ENCODE peak calls at places on chromosomes 2 and 18, in four cellular contexts. Q, S, B and H are unnamed samples.

GRCh38 chr2:221716434-221717303 is 144.6 kb upstream of the EPHA4 start:
- DNase-seq in S (no peak), Q (no peak), B (no peak), H (no peak)

GRCh38 chr2:189851174-189851826 is 67.0 kb downstream of the PMS1 start:
- DNase-seq in B (no peak), Q (no peak), S (no peak), H (no peak)

GRCh38 chr18:22980394-22980793 is 47.3 kb downstream of the RBBP8 start:
- DNase-seq in Q (no peak), S (no peak), B (no peak), H (no peak)

GRCh38 chr2:50086450-50086849 is 932.1 kb upstream of the FSHR start:
- DNase-seq in Q (no peak), B (no peak), S (no peak), H (no peak)

GRCh38 chr2:175293776-175294175 is 112.3 kb upstream of the ATP5MC3 start:
- DNase-seq in S (no peak), B (no peak), Q (no peak), H (no peak)

GRCh38 chr18:6521804-6522418 is 107.2 kb upstream of the L3MBTL4 start:
- DNase-seq in B (peak), Q (peak), S (peak), H (peak)

GRCh38 chr2:235594041-235594440 is 100.2 kb downstream of the AGAP1 start:
- DNase-seq in S (peak), B (no peak), Q (no peak), H (peak)

GRCh38 chr18:35528749-35529274 is 31.1 kb upstream of the INO80C start:
- DNase-seq in B (no peak), S (no peak), Q (no peak), H (no peak)

GRCh38 chr2:62774555-62775366 is 69.2 kb downstream of the EHBP1 start:
- DNase-seq in B (peak), S (peak), Q (no peak), H (peak)

GRCh38 chr18:43965691-43966090 is 688.4 kb upstream of the SYT4 start:
- DNase-seq in S (no peak), B (no peak), Q (no peak), H (no peak)

GRCh38 chr2:1517786-1518500 is 104.7 kb downstream of the TPO start:
- DNase-seq in Q (no peak), S (no peak), B (no peak), H (no peak)
- TF ChIP-seq CBFB in Q (no peak), S (no peak), B (no peak), H (no peak)

DNA sequence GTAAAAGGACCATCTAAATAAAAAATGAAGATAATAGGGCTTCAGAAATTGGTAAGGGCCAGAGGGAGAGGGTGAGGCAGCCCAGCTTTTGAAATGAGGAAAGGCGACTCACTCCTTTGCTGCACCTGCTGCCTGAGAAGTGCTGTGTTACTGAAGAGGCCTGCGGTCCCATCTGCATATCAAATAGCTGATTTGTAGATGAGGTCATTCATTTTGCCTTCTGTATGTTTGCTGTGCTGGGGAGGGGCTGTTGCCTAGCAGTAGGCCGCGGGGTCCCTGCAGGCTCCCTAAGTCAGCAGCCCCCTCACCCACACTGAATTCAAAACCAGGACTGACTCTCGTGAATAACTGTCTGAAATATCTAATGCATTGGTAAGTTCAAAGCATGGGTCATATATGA is 377.2 kb downstream of the SOX11 start:
- DNase-seq in Q (no peak), S (no peak), B (no peak), H (no peak)
- TF ChIP-seq CBFB in Q (no peak), S (no peak), B (no peak), H (no peak)

GRCh38 chr2:106068415-106068814 is 125.7 kb downstream of the UXS1 start:
- DNase-seq in B (no peak), Q (no peak), S (no peak), H (no peak)
- TF ChIP-seq CBFB in B (no peak), Q (no peak), S (no peak), H (no peak)

GRCh38 chr18:74198453-74198852 is 50.1 kb downstream of the TIMM21 start:
- DNase-seq in B (no peak), S (no peak), Q (no peak), H (no peak)

GRCh38 chr18:74197705-74198341 is 49.5 kb downstream of the TIMM21 start:
- DNase-seq in B (no peak), Q (no peak), S (no peak), H (no peak)

GRCh38 chr18:74204543-74205152 is 56.3 kb downstream of the TIMM21 start:
- DNase-seq in B (no peak), Q (no peak), S (no peak), H (no peak)

GRCh38 chr18:74203811-74204210 is 55.5 kb downstream of the TIMM21 start:
- DNase-seq in B (no peak), S (no peak), Q (no peak), H (no peak)

DNA sequence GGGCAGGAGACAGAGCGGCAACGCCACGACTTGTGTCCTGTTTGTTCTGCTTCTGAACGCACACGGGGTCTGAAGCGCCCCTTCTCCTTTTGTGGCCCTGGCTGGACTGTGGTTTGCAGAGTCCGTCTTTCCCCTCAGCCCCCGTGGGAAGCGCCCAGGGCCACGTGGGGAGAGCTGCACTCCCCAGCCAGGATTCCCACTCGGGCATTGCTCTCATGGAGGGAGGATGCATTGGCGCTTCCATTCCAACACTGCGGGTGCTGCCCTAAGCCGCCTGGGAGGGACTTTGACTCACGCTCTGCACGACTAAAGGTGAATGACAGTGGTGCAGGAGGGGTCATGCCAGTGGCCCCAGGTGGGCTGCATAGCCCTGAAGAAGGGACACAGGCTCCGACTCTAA is 52.5 kb downstream of the TIMM21 start:
- DNase-seq in Q (no peak), B (no peak), S (no peak), H (no peak)
- TF ChIP-seq CBFB in Q (no peak), B (no peak), S (no peak), H (no peak)